ENCODE peak calls at places on chromosomes 16 and 17, in four cellular contexts. S is IMR-90; B is naive thymus-derived CD8-positive, alpha-beta T cell; R is NCI-H460. K is an unnamed sample.

GRCh38 chr17:82149401-82150099 is 51.5 kb upstream of the FASN start:
- DNase-seq in S (no peak), B (no peak), R (no peak), K (no peak)

GRCh38 chr17:7323731-7324437 is 5.3 kb downstream of the NEURL4 start:
- DNase-seq in S (peak), B (peak), R (no peak), K (peak)

GRCh38 chr17:82859431-82860403 is 19.9 kb upstream of the ZNF750 start:
- DNase-seq in S (peak), B (peak), R (no peak), K (peak)

GRCh38 chr16:9797306-9797705 is 384.9 kb downstream of the GRIN2A start:
- DNase-seq in S (no peak), B (no peak), R (no peak), K (no peak)

GRCh38 chr16:6018848-6019489 is 921.4 kb upstream of the EEF2KMT start:
- DNase-seq in S (no peak), B (no peak), R (no peak), K (no peak)

GRCh38 chr16:19882641-19883040 is 2.0 kb downstream of the GPRC5B start:
- DNase-seq in S (no peak), B (no peak), R (no peak), K (no peak)

GRCh38 chr16:31128711-31129567 is 6.6 kb downstream of the PRSS8 start:
- DNase-seq in S (no peak), B (no peak), R (no peak), K (no peak)

GRCh38 chr17:77318491-77319210 is 177.9 kb downstream of the SEC14L1 start:
- DNase-seq in S (peak), B (no peak), R (no peak), K (no peak)

GRCh38 chr17:14198013-14198412 is 38.6 kb downstream of the CDRT15 start:
- DNase-seq in S (no peak), B (no peak), R (no peak), K (no peak)

GRCh38 chr16:67241008-67241900 is 6.0 kb downstream of the FHOD1 start:
- DNase-seq in S (peak), B (no peak), R (peak), K (no peak)

GRCh38 chr17:673200-673681 is 41.4 kb downstream of the VPS53 start:
- DNase-seq in S (peak), B (no peak), R (no peak), K (no peak)

GRCh38 chr16:85036398-85037049 is 8.9 kb downstream of the KIAA0513 start:
- DNase-seq in S (no peak), B (no peak), R (no peak), K (no peak)

GRCh38 chr16:30555848-30556473 is 2.2 kb downstream of the ZNF764 start:
- DNase-seq in S (no peak), B (no peak), R (no peak), K (no peak)

GRCh38 chr16:27515874-27516353 is 33.8 kb downstream of the GTF3C1 start:
- DNase-seq in S (no peak), B (no peak), R (peak), K (peak)

GRCh38 chr16:29804455-29805231 is 1.7 kb upstream of the MAZ start:
- DNase-seq in S (no peak), B (no peak), R (no peak), K (no peak)

GRCh38 chr16:81625544-81626152 is 153.4 kb upstream of the PLCG2 start:
- DNase-seq in S (peak), B (no peak), R (no peak), K (no peak)

GRCh38 chr17:77381185-77381700 is 240.5 kb downstream of the SEC14L1 start:
- DNase-seq in S (no peak), B (no peak), R (no peak), K (no peak)

GRCh38 chr17:63966646-63967265 is 6.0 kb downstream of the SCN4A start:
- DNase-seq in S (no peak), B (peak), R (no peak), K (no peak)

GRCh38 chr17:44087319-44087718 is 16.8 kb downstream of the G6PC3 start:
- DNase-seq in S (no peak), B (no peak), R (no peak), K (no peak)

GRCh38 chr17:42005128-42005527 is 12.1 kb downstream of the DNAJC7 start:
- DNase-seq in S (no peak), B (no peak), R (no peak), K (no peak)

GRCh38 chr17:16456770-16457316 is 35.1 kb downstream of the LRRC75A start:
- DNase-seq in S (no peak), B (no peak), R (no peak), K (no peak)

K was measured in CD4-positive, alpha-beta T cell.